ENCODE peak calls at places on chromosome 3, in nine cellular contexts. X, C, S, K, U, V, T, Y and N are unnamed samples.

GRCh38 chr3:4751057-4752051 is 227.9 kb upstream of the BHLHE40 start:
- DNase-seq in K (no peak), V (no peak), T (no peak), Y (no peak), X (no peak), S (no peak), C (no peak), U (no peak), N (peak)

GRCh38 chr3:171429635-171430034 is 30.6 kb downstream of the TNIK start:
- DNase-seq in U (no peak), V (no peak), Y (no peak), X (no peak), T (no peak), K (no peak), C (no peak), S (no peak), N (no peak)

GRCh38 chr3:12307136-12307535 is 18.3 kb downstream of the PPARG start:
- DNase-seq in U (no peak), V (no peak), K (no peak), X (no peak), C (no peak), S (no peak), T (no peak), Y (no peak), N (no peak)

GRCh38 chr3:45528429-45528828 is 66.1 kb upstream of the LIMD1 start:
- DNase-seq in K (peak), Y (no peak), S (no peak), X (no peak), U (no peak), V (no peak), T (no peak), C (no peak), N (no peak)

GRCh38 chr3:129834580-129834979 is 58.9 kb downstream of the TMCC1 start:
- DNase-seq in K (no peak), U (no peak), S (no peak), X (no peak), V (no peak), C (no peak), Y (no peak), T (no peak), N (no peak)

GRCh38 chr3:70180664-70181063 is 131.8 kb downstream of the MDFIC2 start:
- DNase-seq in T (no peak), U (no peak), K (no peak), S (no peak), X (no peak), Y (no peak), V (no peak), C (no peak), N (no peak)

GRCh38 chr3:189652042-189652441 is 20.9 kb downstream of the TP63 start:
- DNase-seq in S (no peak), X (no peak), K (no peak), V (no peak), U (no peak), T (no peak), C (no peak), Y (no peak), N (no peak)

GRCh38 chr3:160451602-160452001 is 2.0 kb upstream of the TRIM59 start:
- DNase-seq in Y (no peak), C (no peak), V (no peak), S (no peak), T (no peak), X (no peak), K (no peak), U (no peak), N (no peak)

GRCh38 chr3:23611737-23612295 is 193.9 kb upstream of the UBE2E1 start:
- DNase-seq in S (no peak), C (no peak), U (no peak), V (no peak), X (no peak), K (peak), T (no peak), Y (no peak), N (peak)

GRCh38 chr3:44948239-44948638 is 27.7 kb downstream of the ZDHHC3 start:
- DNase-seq in S (no peak), T (no peak), U (no peak), K (no peak), Y (no peak), V (no peak), C (no peak), X (no peak), N (no peak)

GRCh38 chr3:111915905-111916304 is 56.8 kb downstream of the PHLDB2 start:
- DNase-seq in V (no peak), C (no peak), S (no peak), Y (no peak), U (no peak), X (no peak), K (no peak), T (no peak), N (peak)

GRCh38 chr3:128318275-128318920 is 148.3 kb downstream of the DNAJB8 start:
- DNase-seq in X (no peak), S (no peak), V (no peak), C (no peak), T (no peak), K (no peak), Y (no peak), U (no peak), N (no peak)

GRCh38 chr3:132292062-132292461 is 25.1 kb upstream of the ACP3 start:
- DNase-seq in Y (no peak), U (no peak), K (no peak), T (no peak), C (no peak), X (no peak), S (no peak), V (no peak), N (no peak)

GRCh38 chr3:19775744-19776143 is 158.3 kb downstream of the EFHB start:
- DNase-seq in T (no peak), Y (no peak), S (no peak), X (no peak), V (no peak), U (no peak), C (no peak), K (no peak), N (no peak)

GRCh38 chr3:184811034-184811433 is 932 bp upstream of the VPS8 start:
- DNase-seq in V (no peak), S (no peak), U (no peak), T (no peak), K (no peak), C (no peak), X (no peak), Y (no peak), N (no peak)

GRCh38 chr3:74643636-74644035 is 29.2 kb upstream of the CNTN3 start:
- DNase-seq in K (no peak), V (no peak), T (no peak), U (no peak), S (no peak), X (no peak), C (no peak), Y (no peak), N (no peak)

GRCh38 chr3:17535173-17535730 is 207.2 kb downstream of the TBC1D5 start:
- DNase-seq in S (no peak), K (no peak), V (no peak), T (no peak), X (no peak), Y (no peak), U (no peak), C (no peak), N (no peak)

GRCh38 chr3:192916455-192917257 is 1.0 kb downstream of the MB21D2 start:
- DNase-seq in C (peak), U (peak), T (no peak), Y (no peak), K (peak), X (no peak), S (peak), V (no peak), N (peak)

GRCh38 chr3:109131276-109131675 is 5.2 kb upstream of the C3orf85 start:
- DNase-seq in U (no peak), V (no peak), T (no peak), Y (no peak), K (no peak), S (no peak), C (no peak), X (no peak), N (no peak)

GRCh38 chr3:168885028-168885427 is 778.5 kb downstream of the MECOM start:
- DNase-seq in V (no peak), X (no peak), K (no peak), C (no peak), U (no peak), S (no peak), Y (no peak), T (no peak), N (peak)

GRCh38 chr3:139811331-139811730 is 123.7 kb upstream of the CLSTN2 start:
- DNase-seq in C (no peak), U (no peak), Y (no peak), S (no peak), T (no peak), K (no peak), X (no peak), V (no peak), N (no peak)

GRCh38 chr3:57952208-57952631 is 56.0 kb upstream of the FLNB start:
- DNase-seq in X (no peak), U (no peak), V (peak), K (peak), Y (no peak), S (no peak), T (no peak), C (no peak), N (peak)

GRCh38 chr3:4864503-4864902 is 114.7 kb upstream of the BHLHE40 start:
- DNase-seq in C (no peak), Y (no peak), T (no peak), U (no peak), V (no peak), X (no peak), K (no peak), S (no peak), N (no peak)

GRCh38 chr3:195170521-195170920 is 100.4 kb downstream of the XXYLT1 start:
- DNase-seq in Y (no peak), X (no peak), C (no peak), S (no peak), T (no peak), V (no peak), U (no peak), K (no peak), N (no peak)

GRCh38 chr3:187669675-187670504 is at the start of gene SST:
- DNase-seq in T (peak), S (peak), V (peak), X (no peak), C (no peak), Y (no peak), K (peak), U (no peak), N (peak)

GRCh38 chr3:179801263-179801662 is 148.4 kb downstream of the USP13 start:
- DNase-seq in U (no peak), C (no peak), T (no peak), Y (no peak), X (no peak), K (no peak), V (no peak), S (no peak), N (no peak)

GRCh38 chr3:58084788-58085543 is 76.7 kb downstream of the FLNB start:
- DNase-seq in C (no peak), K (no peak), V (no peak), X (no peak), S (no peak), Y (no peak), T (no peak), U (no peak), N (no peak)

GRCh38 chr3:15040844-15041243 is 24.3 kb downstream of the MRPS25 start:
- DNase-seq in S (no peak), Y (no peak), X (no peak), T (no peak), K (no peak), C (no peak), U (no peak), V (no peak), N (no peak)

GRCh38 chr3:197168606-197169005 is 129.8 kb downstream of the DLG1 start:
- DNase-seq in U (no peak), Y (no peak), T (peak), C (no peak), K (peak), S (no peak), X (no peak), V (no peak), N (no peak)